ENCODE peak calls at places on chromosomes 12 and 14, in four cellular contexts. D is PC-3; X is activated naive CD4-positive, alpha-beta T cell treated with anti-CD3 and anti-CD28 coated beads for 36 hours; A is activated T-cell treated with anti-CD3 and anti-CD28 coated beads, Interleukin-2, amount 50 U/mL, for 1 hour. H is an unnamed sample.

GRCh38 chr12:119153477-119154434 is 25.0 kb upstream of the HSPB8 start:
- DNase-seq in D (peak; percentile 15), X (peak; percentile 9), A (no peak), H (no peak)

GRCh38 chr14:24952851-24953666 is 96.9 kb downstream of the STXBP6 start:
- DNase-seq in D (peak; percentile 4), X (no peak), A (no peak), H (no peak)

GRCh38 chr14:74558655-74559054 is 53.4 kb downstream of the LTBP2 start:
- DNase-seq in D (no peak), X (no peak), A (no peak), H (no peak)

GRCh38 chr12:43835656-43836454 is at the start of gene TMEM117:
- DNase-seq in D (peak; percentile 52), X (peak; percentile 62), A (peak; percentile 72), H (peak; percentile 80)

GRCh38 chr12:40016960-40017359 is 88.9 kb downstream of the SLC2A13 start:
- DNase-seq in D (peak; percentile 62), X (no peak), A (no peak), H (no peak)

GRCh38 chr14:41505491-41505890 is 101.2 kb upstream of the LRFN5 start:
- DNase-seq in D (no peak), X (no peak), A (no peak), H (no peak)

GRCh38 chr12:80222261-80222660 is 122.9 kb downstream of the OTOGL start:
- DNase-seq in D (peak; percentile 25), X (no peak), A (no peak), H (no peak)

GRCh38 chr14:35420036-35420811 is 15.7 kb upstream of the NFKBIA start:
- DNase-seq in D (peak; percentile 74), X (no peak), A (no peak), H (no peak)

GRCh38 chr14:93975791-93976476 is 436 bp downstream of the ASB2 start:
- DNase-seq in D (no peak), X (peak; percentile 65), A (no peak), H (no peak)

GRCh38 chr12:38886064-38886463 is 19.3 kb downstream of the CPNE8 start:
- DNase-seq in D (peak; percentile 94), X (peak; percentile 43), A (no peak), H (no peak)

GRCh38 chr12:47942327-47943230 is 20.8 kb upstream of the TMEM106C start:
- DNase-seq in D (no peak), X (peak; percentile 60), A (peak; percentile 55), H (peak; percentile 54)

GRCh38 chr12:103169-103981 is 36.8 kb downstream of the IQSEC3 start:
- DNase-seq in D (no peak), X (no peak), A (no peak), H (no peak)

GRCh38 chr12:108828774-108829173 is 28.6 kb downstream of the SSH1 start:
- DNase-seq in D (no peak), X (no peak), A (no peak), H (no peak)

GRCh38 chr14:23478109-23478698 is 8.7 kb downstream of the NGDN start:
- DNase-seq in D (peak; percentile 73), X (peak; percentile 80), A (peak; percentile 60), H (peak; percentile 62)

GRCh38 chr12:112514926-112515642 is 96.3 kb downstream of the PTPN11 start:
- DNase-seq in D (no peak), X (no peak), A (no peak), H (no peak)

GRCh38 chr14:58193542-58193941 is 6.4 kb upstream of the ACTR10 start:
- DNase-seq in D (peak; percentile 33), X (no peak), A (no peak), H (no peak)

GRCh38 chr12:89756638-89757321 is 48.1 kb upstream of the ATP2B1 start:
- DNase-seq in D (peak; percentile 98), X (peak; percentile 48), A (no peak), H (no peak)

GRCh38 chr14:23118506-23119361 is at the start of gene CEBPE:
- DNase-seq in D (no peak), X (no peak), A (no peak), H (no peak)

GRCh38 chr14:104140213-104140462 is 1.8 kb downstream of the KIF26A start:
- DNase-seq in D (no peak), X (no peak), A (no peak), H (peak; percentile 44)

GRCh38 chr14:43503508-43503907 is 1003.6 kb downstream of the FSCB start:
- DNase-seq in D (peak; percentile 45), X (no peak), A (no peak), H (no peak)

GRCh38 chr12:5593056-5593455 is 161.1 kb downstream of the NTF3 start:
- DNase-seq in D (no peak), X (no peak), A (no peak), H (no peak)

GRCh38 chr14:34872822-34873590 is 2.2 kb downstream of the BAZ1A start:
- DNase-seq in D (no peak), X (no peak), A (no peak), H (no peak)

GRCh38 chr12:56897844-56898341 is 36.3 kb downstream of the SDR9C7 start:
- DNase-seq in D (peak; percentile 39), X (no peak), A (no peak), H (no peak)

GRCh38 chr14:71321556-71322315 is 414.5 kb downstream of the PCNX1 start:
- DNase-seq in D (peak; percentile 94), X (no peak), A (no peak), H (no peak)

GRCh38 chr12:52552055-52552454 is 890 bp downstream of the KRT71 start:
- DNase-seq in D (no peak), X (no peak), A (no peak), H (no peak)

GRCh38 chr12:8823565-8824300 is 1.3 kb downstream of the A2ML1 start:
- DNase-seq in D (no peak), X (peak; percentile 15), A (no peak), H (no peak)

GRCh38 chr12:73421832-73422231 is 1115.8 kb upstream of the ATXN7L3B start:
- DNase-seq in D (peak; percentile 81), X (no peak), A (no peak), H (no peak)

GRCh38 chr12:29818925-29819324 is 35.2 kb upstream of the TMTC1 start:
- DNase-seq in D (no peak), X (no peak), A (no peak), H (no peak)

GRCh38 chr14:63438065-63438757 is 105.0 kb downstream of the PPP2R5E start:
- DNase-seq in D (peak; percentile 98), X (peak; percentile 47), A (no peak), H (peak; percentile 58)

GRCh38 chr12:7310070-7310469 is 6.2 kb downstream of the ACSM4 start:
- DNase-seq in D (no peak), X (no peak), A (no peak), H (no peak)

GRCh38 chr12:67042697-67043131 is 226.4 kb upstream of the CAND1 start:
- DNase-seq in D (peak; percentile 69), X (no peak), A (no peak), H (no peak)

H was measured in Peyer's patch.